ENCODE peak calls at places on chromosome 22, in four cellular contexts. One of them, this sample, is unnamed. For H3K27me3 and H3K4me1, the result is how much of the 10 kb centered on the place peaks cover.

GRCh38 chr22:50691521-50691920 is 18.9 kb downstream of the SHANK3 start:
- DNase-seq in thyroid gland: no peak
- DNase-seq in ovary: no peak
- DNase-seq in Panc1: no peak
- DNase-seq in this sample: peak

GRCh38 chr22:18154821-18155390 is 4.9 kb downstream of the USP18 start:
- DNase-seq in ovary: no peak
- DNase-seq in thyroid gland: no peak
- DNase-seq in Panc1: no peak
- DNase-seq in this sample: peak

GRCh38 chr22:37213941-37214340 is 1.7 kb upstream of the SSTR3 start:
- DNase-seq in Panc1: no peak
- DNase-seq in thyroid gland: no peak
- DNase-seq in ovary: no peak
- DNase-seq in this sample: no peak

GRCh38 chr22:25403752-25404471 is 160.6 kb upstream of the GRK3 start:
- DNase-seq in Panc1: no peak
- DNase-seq in thyroid gland: peak
- DNase-seq in ovary: no peak
- DNase-seq in this sample: peak

GRCh38 chr22:45717787-45718186 is 46.2 kb downstream of the ATXN10 start:
- DNase-seq in thyroid gland: no peak
- DNase-seq in ovary: no peak
- DNase-seq in Panc1: no peak
- DNase-seq in this sample: peak

GRCh38 chr22:45510376-45511232 is 7.9 kb downstream of the FBLN1 start:
- DNase-seq in thyroid gland: no peak
- DNase-seq in ovary: no peak
- DNase-seq in Panc1: no peak
- DNase-seq in this sample: no peak

GRCh38 chr22:21690401-21690801 is 24.6 kb downstream of the PPIL2 start:
- DNase-seq in Panc1: no peak
- DNase-seq in thyroid gland: peak
- DNase-seq in ovary: no peak
- DNase-seq in this sample: no peak

GRCh38 chr22:47343611-47344010 is 581.2 kb downstream of the TBC1D22A start:
- DNase-seq in Panc1: no peak
- DNase-seq in ovary: no peak
- DNase-seq in thyroid gland: no peak
- DNase-seq in this sample: no peak

GRCh38 chr22:49807780-49808708 is 19.6 kb downstream of the BRD1 start:
- DNase-seq in ovary: no peak
- DNase-seq in thyroid gland: no peak
- DNase-seq in Panc1: no peak
- DNase-seq in this sample: no peak

GRCh38 chr22:46355996-46356471 is 20.5 kb downstream of the TRMU start:
- DNase-seq in Panc1: no peak
- DNase-seq in thyroid gland: no peak
- DNase-seq in ovary: peak
- DNase-seq in this sample: no peak

GRCh38 chr22:27780161-27780575 is 21.4 kb downstream of the MN1 start:
- DNase-seq in thyroid gland: no peak
- DNase-seq in Panc1: no peak
- DNase-seq in ovary: no peak
- DNase-seq in this sample: peak

GRCh38 chr22:40251106-40251505 is 73.4 kb downstream of the TNRC6B start:
- DNase-seq in Panc1: no peak
- DNase-seq in thyroid gland: no peak
- DNase-seq in ovary: no peak
- DNase-seq in this sample: no peak

GRCh38 chr22:37471721-37472417 is 14.3 kb downstream of the MFNG start:
- DNase-seq in thyroid gland: no peak
- DNase-seq in Panc1: no peak
- DNase-seq in ovary: no peak
- DNase-seq in this sample: no peak

DNA sequence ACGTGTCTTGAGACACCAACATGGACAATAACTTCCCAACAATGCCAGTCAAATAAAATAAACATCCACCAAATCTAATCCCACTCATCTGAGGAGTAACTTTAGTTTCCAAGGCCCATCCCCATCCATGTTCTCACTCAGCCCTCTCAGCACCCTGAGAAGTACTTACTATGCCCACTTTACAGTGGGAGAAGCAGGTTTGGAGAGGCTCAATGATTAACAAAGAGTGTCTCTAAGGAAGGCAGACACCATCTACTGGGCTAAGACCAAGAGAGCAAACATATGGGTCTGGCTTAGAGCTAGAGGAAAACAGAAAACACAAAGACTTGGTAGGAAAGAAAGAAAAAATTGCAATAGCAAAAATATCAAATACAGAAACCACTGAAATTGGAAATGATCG is 11.3 kb downstream of the POLDIP3 start:
- DNase-seq in thyroid gland: no peak
- DNase-seq in Panc1: no peak
- DNase-seq in ovary: no peak
- DNase-seq in this sample: no peak
- H3K27me3 ChIP-seq in thyroid gland: under half
- H3K27me3 ChIP-seq in Panc1: under half
- H3K27me3 ChIP-seq in ovary: under half
- H3K27me3 ChIP-seq in this sample: under half

GRCh38 chr22:42613869-42614268 is 814 bp downstream of the POLDIP3 start:
- DNase-seq in ovary: no peak
- DNase-seq in thyroid gland: no peak
- DNase-seq in Panc1: no peak
- DNase-seq in this sample: no peak

GRCh38 chr22:42608481-42609361 is 6.0 kb downstream of the POLDIP3 start:
- DNase-seq in thyroid gland: peak
- DNase-seq in Panc1: no peak
- DNase-seq in ovary: no peak
- DNase-seq in this sample: peak

GRCh38 chr22:42611076-42611475 is 3.6 kb downstream of the POLDIP3 start:
- DNase-seq in thyroid gland: no peak
- DNase-seq in ovary: no peak
- DNase-seq in Panc1: no peak
- DNase-seq in this sample: no peak

GRCh38 chr22:42612336-42612735 is 2.3 kb downstream of the POLDIP3 start:
- DNase-seq in thyroid gland: no peak
- DNase-seq in ovary: no peak
- DNase-seq in Panc1: no peak
- DNase-seq in this sample: no peak

GRCh38 chr22:42610211-42610610 is 4.5 kb downstream of the POLDIP3 start:
- DNase-seq in thyroid gland: no peak
- DNase-seq in ovary: peak
- DNase-seq in Panc1: no peak
- DNase-seq in this sample: no peak
- H3K4me1 ChIP-seq in thyroid gland: half or more
- H3K4me1 ChIP-seq in ovary: under half
- H3K4me1 ChIP-seq in Panc1: under half
- H3K4me1 ChIP-seq in this sample: under half

GRCh38 chr22:38843201-38843715 is 570 bp downstream of the NPTXR start:
- DNase-seq in Panc1: no peak
- DNase-seq in ovary: peak
- DNase-seq in thyroid gland: peak
- DNase-seq in this sample: peak

GRCh38 chr22:38844661-38845367 is 986 bp upstream of the NPTXR start:
- DNase-seq in ovary: no peak
- DNase-seq in thyroid gland: no peak
- DNase-seq in Panc1: no peak
- DNase-seq in this sample: no peak

GRCh38 chr22:38842512-38843200 is 1.2 kb downstream of the NPTXR start:
- DNase-seq in thyroid gland: no peak
- DNase-seq in ovary: no peak
- DNase-seq in Panc1: no peak
- DNase-seq in this sample: no peak

GRCh38 chr22:38845368-38845740 is 1.5 kb upstream of the NPTXR start:
- DNase-seq in thyroid gland: no peak
- DNase-seq in Panc1: no peak
- DNase-seq in ovary: no peak
- DNase-seq in this sample: no peak

GRCh38 chr22:38843716-38844660 is at the start of gene NPTXR:
- DNase-seq in ovary: peak
- DNase-seq in thyroid gland: peak
- DNase-seq in Panc1: no peak
- DNase-seq in this sample: no peak
- H3K27me3 ChIP-seq in ovary: under half
- H3K27me3 ChIP-seq in thyroid gland: under half
- H3K27me3 ChIP-seq in Panc1: under half
- H3K27me3 ChIP-seq in this sample: half or more

GRCh38 chr22:35308480-35308945 is 8.8 kb downstream of the TOM1 start:
- DNase-seq in thyroid gland: no peak
- DNase-seq in ovary: no peak
- DNase-seq in Panc1: no peak
- DNase-seq in this sample: no peak
- H3K4me1 ChIP-seq in thyroid gland: under half
- H3K4me1 ChIP-seq in ovary: under half
- H3K4me1 ChIP-seq in Panc1: under half
- H3K4me1 ChIP-seq in this sample: under half

GRCh38 chr22:23353696-23354095 is 173.4 kb downstream of the BCR start:
- DNase-seq in thyroid gland: no peak
- DNase-seq in ovary: no peak
- DNase-seq in Panc1: no peak
- DNase-seq in this sample: no peak
- H3K27me3 ChIP-seq in thyroid gland: under half
- H3K27me3 ChIP-seq in ovary: under half
- H3K27me3 ChIP-seq in Panc1: under half
- H3K27me3 ChIP-seq in this sample: under half